ENCODE peak calls at places on chromosome X, in seven cellular contexts. B is CD4-positive, alpha-beta T cell; A is psoas muscle; X is AG09309; T is cardiac fibroblast; N is GM10248; O is lower lobe of right lung. F is an unnamed sample.

GRCh38 chrX:71282514-71283408 is 674 bp upstream of the NONO start:
- DNase-seq in O (no peak), B (no peak), A (no peak), T (peak), X (no peak), N (peak), F (peak)

GRCh38 chrX:71953391-71953790 is 42.7 kb downstream of the NHSL2 start:
- DNase-seq in X (no peak), N (no peak), O (no peak), B (no peak), T (no peak), A (no peak), F (no peak)

GRCh38 chrX:96182366-96182765 is 502.3 kb upstream of the DIAPH2 start:
- DNase-seq in T (peak), A (no peak), X (no peak), O (no peak), B (no peak), N (no peak), F (no peak)

GRCh38 chrX:153708415-153708814 is 15.8 kb downstream of the BCAP31 start:
- DNase-seq in O (peak), B (no peak), N (no peak), T (peak), X (no peak), A (peak), F (peak)

GRCh38 chrX:153870288-153870690 is 15.7 kb downstream of the L1CAM start:
- DNase-seq in A (no peak), O (no peak), X (no peak), B (no peak), T (no peak), N (no peak), F (no peak)

GRCh38 chrX:25872786-25873185 is 265.4 kb upstream of the MAGEB18 start:
- DNase-seq in N (no peak), T (no peak), A (no peak), O (no peak), X (no peak), B (no peak), F (no peak)

GRCh38 chrX:113287761-113288160 is 447.1 kb upstream of the AMOT start:
- DNase-seq in X (no peak), T (no peak), O (no peak), A (no peak), N (no peak), B (no peak), F (no peak)

GRCh38 chrX:22249371-22249770 is 23.3 kb upstream of the CBLL2 start:
- DNase-seq in X (no peak), O (no peak), A (no peak), B (no peak), N (no peak), T (no peak), F (no peak)

GRCh38 chrX:31547416-31547815 is 475.6 kb upstream of the FTHL17 start:
- DNase-seq in O (no peak), T (no peak), N (no peak), B (no peak), X (no peak), A (no peak), F (no peak)

GRCh38 chrX:47613082-47613481 is 6.6 kb downstream of the SYN1 start:
- DNase-seq in B (no peak), A (no peak), N (no peak), O (no peak), T (no peak), X (no peak), F (no peak)

GRCh38 chrX:119682019-119682989 is 10.7 kb downstream of the SEPTIN6 start:
- DNase-seq in B (no peak), O (no peak), X (no peak), N (peak), T (no peak), A (no peak), F (no peak)

GRCh38 chrX:48683411-48683982 is at the start of gene WAS:
- DNase-seq in N (peak), T (no peak), X (no peak), O (peak), A (no peak), B (peak), F (no peak)

GRCh38 chrX:19174401-19175025 is 52.2 kb upstream of the ADGRG2 start:
- DNase-seq in A (no peak), B (no peak), X (no peak), O (no peak), N (no peak), T (peak), F (peak)

GRCh38 chrX:56232221-56233082 is at the start of gene KLF8:
- DNase-seq in O (peak), A (peak), T (no peak), X (no peak), B (peak), N (peak), F (no peak)

DNA sequence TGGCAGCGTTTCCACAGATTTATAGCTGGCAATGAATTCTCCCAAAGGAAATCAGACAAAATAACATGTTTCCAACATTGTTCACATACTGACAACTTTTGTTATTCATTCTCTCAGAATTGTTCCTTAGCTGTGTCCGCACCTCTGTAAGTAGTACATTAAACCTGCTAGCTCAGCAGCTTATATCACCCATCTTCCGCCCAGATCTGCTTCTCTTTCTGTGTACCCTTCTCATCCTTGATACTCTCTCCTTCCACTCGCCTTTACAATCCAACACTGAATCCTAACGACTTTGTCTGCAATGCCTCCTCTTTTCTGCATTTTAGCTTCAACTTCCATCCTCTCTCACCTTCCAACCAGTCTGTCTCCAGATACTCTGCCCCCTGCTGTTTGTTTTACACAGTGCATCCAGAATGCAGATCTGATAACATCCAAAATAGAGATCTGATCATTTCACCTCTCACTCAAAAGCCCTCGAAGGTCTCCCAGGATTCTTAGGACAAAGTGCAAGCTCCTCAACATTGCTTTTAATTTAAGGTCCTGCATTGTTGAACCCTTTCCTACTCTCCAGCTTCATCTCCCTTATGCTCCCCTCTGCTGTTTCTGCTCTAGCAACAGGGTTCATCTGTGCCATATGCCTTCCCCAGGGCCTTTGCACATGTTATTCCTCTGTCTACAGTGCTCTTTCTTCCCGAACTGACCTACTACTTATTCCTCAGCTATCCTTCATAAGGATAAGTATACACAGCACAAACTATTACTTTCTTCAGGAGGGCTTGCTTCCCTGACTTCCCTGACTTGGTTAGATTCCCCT is 67.3 kb upstream of the VBP1 start:
- DNase-seq in O (no peak), B (peak), T (peak), X (no peak), N (peak), A (no peak), F (no peak)
- TF ChIP-seq CTCF in O (peak), B (peak), T (peak), X (peak), N (peak), A (peak), F (peak)

GRCh38 chrX:46228389-46228788 is 316.8 kb downstream of the ZNF674 start:
- DNase-seq in B (no peak), O (no peak), T (no peak), N (no peak), A (no peak), X (no peak), F (no peak)
- TF ChIP-seq CTCF in B (no peak), O (no peak), T (no peak), N (no peak), A (no peak), X (no peak), F (no peak)

DNA sequence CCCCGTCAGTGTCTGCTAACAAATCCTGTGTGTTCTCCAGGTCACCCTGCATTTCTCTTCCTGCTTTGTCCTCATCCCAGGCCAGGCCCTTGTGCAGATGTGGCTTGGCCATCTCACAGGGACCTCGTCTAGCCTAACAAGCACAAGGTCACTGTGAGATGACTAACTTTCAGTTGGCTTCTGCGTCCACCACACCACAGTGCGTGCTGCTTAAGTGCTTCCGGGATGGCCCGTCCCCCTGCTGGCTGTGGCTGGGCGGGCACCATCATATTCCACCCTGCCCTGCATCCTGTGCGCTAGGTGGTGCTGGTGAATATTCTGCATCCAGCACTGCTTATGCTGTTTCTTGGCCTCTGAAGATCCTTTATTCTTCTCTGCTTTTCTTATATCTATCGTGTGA is 33.8 kb downstream of the RBBP7 start:
- DNase-seq in O (peak), X (no peak), N (no peak), A (peak), T (peak), B (no peak), F (no peak)
- TF ChIP-seq CTCF in O (peak), X (peak), N (no peak), A (peak), T (peak), B (no peak), F (peak)

DNA sequence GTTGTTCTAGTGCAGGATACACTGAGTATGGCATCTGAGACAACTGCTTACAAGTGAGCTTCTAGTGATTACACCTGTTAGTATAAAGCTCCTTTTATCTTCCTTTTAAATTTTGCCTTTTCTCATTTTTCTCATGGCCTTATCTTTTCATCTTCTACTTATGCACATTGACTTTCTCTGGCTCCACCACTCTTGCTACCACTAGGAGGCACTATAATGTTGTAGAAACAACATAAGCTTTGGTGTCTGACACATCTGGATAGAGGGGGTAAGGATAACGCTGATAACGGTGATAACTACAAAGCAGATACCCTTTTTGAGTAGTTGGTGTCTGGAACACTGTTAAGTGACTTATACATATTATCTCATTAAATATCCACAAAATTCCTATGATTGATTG is 187.4 kb upstream of the TEX13C start:
- DNase-seq in N (peak), X (no peak), A (no peak), O (no peak), T (no peak), B (no peak), F (no peak)
- TF ChIP-seq CTCF in N (peak), X (peak), A (no peak), O (peak), T (no peak), B (no peak), F (peak)

GRCh38 chrX:38982843-38983242 is 181.6 kb downstream of the MID1IP1 start:
- DNase-seq in T (no peak), B (no peak), A (no peak), O (no peak), X (no peak), N (no peak), F (no peak)

GRCh38 chrX:38986586-38986985 is 185.3 kb downstream of the MID1IP1 start:
- DNase-seq in T (no peak), O (no peak), B (no peak), N (no peak), X (no peak), A (no peak), F (no peak)

GRCh38 chrX:38985945-38986344 is 184.7 kb downstream of the MID1IP1 start:
- DNase-seq in N (no peak), O (no peak), T (no peak), B (no peak), X (no peak), A (no peak), F (no peak)

GRCh38 chrX:38987135-38987780 is 186.0 kb downstream of the MID1IP1 start:
- DNase-seq in A (no peak), B (no peak), N (no peak), O (no peak), X (no peak), T (no peak), F (no peak)

DNA sequence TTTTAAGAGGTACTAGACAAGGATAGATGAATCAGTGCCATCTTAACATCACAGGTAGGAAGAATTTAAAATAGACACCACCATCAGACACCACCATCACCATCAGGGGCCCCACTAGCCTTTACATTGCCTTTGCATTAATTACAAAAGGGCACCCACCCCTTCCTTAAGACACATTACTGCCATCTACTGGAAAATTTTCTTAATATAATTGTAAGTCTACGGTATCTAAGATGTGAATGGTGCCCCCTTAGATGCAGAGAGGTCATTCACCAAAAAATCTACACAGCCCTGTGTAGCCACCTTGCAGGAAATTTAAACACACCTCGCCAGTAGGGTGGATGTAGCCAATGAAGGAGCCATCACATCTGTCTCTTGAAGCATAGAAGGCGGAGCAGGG is 184.1 kb downstream of the MID1IP1 start:
- DNase-seq in X (no peak), N (peak), T (peak), A (no peak), B (no peak), O (no peak), F (no peak)
- TF ChIP-seq CTCF in X (peak), N (no peak), T (no peak), A (peak), B (peak), O (peak), F (peak)

GRCh38 chrX:68807818-68808217 is 21.0 kb upstream of the EFNB1 start:
- DNase-seq in B (no peak), N (no peak), O (no peak), T (peak), X (no peak), A (no peak), F (no peak)

DNA sequence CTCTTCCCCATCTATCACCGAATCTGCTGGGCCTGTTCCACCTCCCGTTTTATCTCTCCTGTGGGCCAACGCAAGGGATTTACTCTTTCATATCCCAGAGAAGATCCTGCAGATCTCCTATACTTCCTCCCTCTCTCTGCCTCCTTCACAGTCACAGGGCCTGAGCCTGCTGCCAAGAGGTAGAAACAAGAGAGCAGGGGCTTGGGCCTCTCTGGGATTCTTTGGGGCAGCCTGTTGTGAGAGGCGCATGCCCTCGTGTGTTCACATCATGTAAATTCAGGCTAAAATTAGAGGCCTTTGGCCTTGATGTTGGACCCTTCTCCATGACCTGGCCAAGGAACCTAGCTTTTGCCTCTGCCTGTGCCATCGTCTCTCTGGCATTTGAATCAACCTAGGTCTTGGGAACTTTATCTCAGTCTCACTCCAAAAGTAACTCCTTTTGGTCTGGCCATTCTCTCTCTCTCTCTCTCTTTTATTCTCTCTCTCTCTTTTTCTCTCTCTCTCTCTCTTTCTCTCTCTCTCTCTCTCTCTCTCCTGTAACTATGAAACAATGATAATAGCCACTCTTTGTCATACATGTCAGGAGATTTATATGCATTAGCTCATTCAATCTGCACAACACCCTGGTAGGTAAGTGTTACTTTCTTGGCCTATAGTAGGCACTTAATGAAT is 20.0 kb upstream of the EFNB1 start:
- DNase-seq in T (peak), O (no peak), X (no peak), N (no peak), A (peak), B (no peak), F (no peak)
- TF ChIP-seq CTCF in T (peak), O (no peak), X (peak), N (no peak), A (peak), B (no peak), F (peak)

GRCh38 chrX:102599084-102599949 is at the start of gene ARMCX5:
- DNase-seq in X (peak), T (peak), B (peak), A (peak), O (peak), N (peak), F (peak)

GRCh38 chrX:102604327-102604726 is 5.0 kb downstream of the ARMCX5 start:
- DNase-seq in O (no peak), B (no peak), X (no peak), N (no peak), A (no peak), T (no peak), F (no peak)

DNA sequence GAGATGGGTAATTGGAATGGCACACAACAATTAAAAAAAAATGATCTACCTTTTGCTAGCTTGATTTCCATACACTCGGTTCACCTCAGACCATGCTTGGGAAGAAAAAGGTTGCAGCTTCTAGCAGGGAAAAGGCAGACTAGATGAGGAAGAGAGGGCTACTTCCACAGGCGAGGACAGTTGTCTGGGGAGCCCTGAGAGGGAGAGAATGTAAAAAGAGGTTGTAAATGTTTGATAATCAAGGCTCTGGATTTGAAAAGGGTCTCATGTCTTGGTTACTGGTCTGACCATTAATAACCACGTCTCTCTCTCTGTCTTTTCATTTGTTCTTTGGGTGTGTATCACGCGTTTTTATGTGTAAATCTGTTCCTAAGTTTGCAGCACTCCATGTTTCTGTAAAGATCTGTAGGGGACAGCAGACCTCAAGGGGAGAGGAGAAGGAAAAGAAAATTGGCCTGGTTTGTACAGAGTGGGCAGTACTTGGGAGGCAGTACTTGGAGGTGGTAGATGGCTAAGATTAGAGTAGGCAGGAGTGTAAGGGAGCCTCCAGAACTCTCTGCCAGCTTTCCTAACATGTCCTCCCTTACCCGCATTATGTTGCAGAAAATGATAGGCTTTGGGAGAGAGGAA is 750 bp downstream of the ARMCX5 start:
- DNase-seq in A (no peak), X (no peak), N (no peak), B (no peak), T (peak), O (no peak), F (no peak)
- TF ChIP-seq CTCF in A (no peak), X (no peak), N (no peak), B (no peak), T (peak), O (no peak), F (no peak)

GRCh38 chrX:27186671-27187070 is 276.5 kb downstream of the PPP4R3C start:
- DNase-seq in B (peak), A (no peak), N (peak), T (peak), O (no peak), X (no peak), F (peak)
- TF ChIP-seq CTCF in B (peak), A (peak), N (peak), T (peak), O (peak), X (peak), F (peak)

GRCh38 chrX:85109235-85109634 is 105.6 kb downstream of the APOOL start:
- DNase-seq in A (no peak), B (no peak), T (peak), X (no peak), O (no peak), N (peak), F (no peak)
- TF ChIP-seq CTCF in A (peak), B (no peak), T (peak), X (peak), O (no peak), N (no peak), F (peak)